ENCODE peak calls at places on chromosomes 2 and 18, in six cellular contexts. M is tibial artery, Q is mesendoderm, C is cardiac muscle cell, V is testis, A is body of pancreas. E is an unnamed sample. For H3K4me1, the result is how much of the 10 kb centered on the place peaks cover.

GRCh38 chr18:66795011-66795410 is 191.1 kb upstream of the CDH19 start:
- DNase-seq in V (no peak), C (no peak), A (no peak), M (no peak), Q (peak), E (no peak)

GRCh38 chr2:8447610-8448221 is 234.1 kb upstream of the ID2 start:
- DNase-seq in V (no peak), C (no peak), A (no peak), Q (no peak), M (no peak), E (no peak)

GRCh38 chr2:3959372-3959771 is 256.0 kb downstream of the DCDC2C start:
- DNase-seq in C (peak), V (no peak), M (no peak), Q (peak), A (peak), E (no peak)

GRCh38 chr18:49514577-49514976 is 27.5 kb upstream of the C18orf32 start:
- DNase-seq in C (no peak), Q (no peak), A (no peak), M (no peak), V (peak), E (no peak)

GRCh38 chr2:241491549-241492173 is 16.7 kb downstream of the STK25 start:
- DNase-seq in C (no peak), V (no peak), Q (no peak), A (no peak), M (no peak), E (no peak)

GRCh38 chr18:8654482-8655451 is 45.5 kb downstream of the RAB12 start:
- DNase-seq in M (no peak), C (no peak), Q (peak), V (no peak), A (no peak), E (no peak)

GRCh38 chr2:132815522-132815921 is 145.5 kb upstream of the LYPD1 start:
- DNase-seq in Q (no peak), A (no peak), C (no peak), M (no peak), V (no peak), E (no peak)

GRCh38 chr2:181885096-181885495 is 6.4 kb upstream of the ITPRID2 start:
- DNase-seq in V (no peak), Q (no peak), A (no peak), M (no peak), C (no peak), E (no peak)

GRCh38 chr2:95025406-95026319 is at the start of gene MAL:
- DNase-seq in A (no peak), C (peak), V (no peak), M (no peak), Q (peak), E (no peak)

GRCh38 chr18:59792353-59792752 is 95.1 kb upstream of the CCBE1 start:
- DNase-seq in M (no peak), A (no peak), V (no peak), Q (no peak), C (no peak), E (no peak)

GRCh38 chr2:47039502-47039870 is 115.6 kb downstream of the STPG4 start:
- DNase-seq in V (no peak), C (no peak), M (no peak), A (no peak), Q (no peak), E (no peak)

GRCh38 chr2:212448698-212449097 is 89.9 kb downstream of the ERBB4 start:
- DNase-seq in A (no peak), M (no peak), Q (no peak), C (no peak), V (no peak), E (no peak)

GRCh38 chr2:26564121-26564520 is 77.0 kb downstream of the CIB4 start:
- DNase-seq in V (no peak), C (no peak), Q (no peak), M (peak), A (no peak), E (peak)

GRCh38 chr2:240646900-240647502 is 21.7 kb downstream of the GPR35 start:
- DNase-seq in V (no peak), A (no peak), M (no peak), C (no peak), Q (no peak), E (peak)

GRCh38 chr2:106140913-106141312 is 53.2 kb downstream of the UXS1 start:
- DNase-seq in M (no peak), A (no peak), C (no peak), Q (no peak), V (no peak), E (no peak)
- H3K4me1 ChIP-seq in M (under half), A (under half), C (under half), Q (under half), V (under half), E (under half)

DNA sequence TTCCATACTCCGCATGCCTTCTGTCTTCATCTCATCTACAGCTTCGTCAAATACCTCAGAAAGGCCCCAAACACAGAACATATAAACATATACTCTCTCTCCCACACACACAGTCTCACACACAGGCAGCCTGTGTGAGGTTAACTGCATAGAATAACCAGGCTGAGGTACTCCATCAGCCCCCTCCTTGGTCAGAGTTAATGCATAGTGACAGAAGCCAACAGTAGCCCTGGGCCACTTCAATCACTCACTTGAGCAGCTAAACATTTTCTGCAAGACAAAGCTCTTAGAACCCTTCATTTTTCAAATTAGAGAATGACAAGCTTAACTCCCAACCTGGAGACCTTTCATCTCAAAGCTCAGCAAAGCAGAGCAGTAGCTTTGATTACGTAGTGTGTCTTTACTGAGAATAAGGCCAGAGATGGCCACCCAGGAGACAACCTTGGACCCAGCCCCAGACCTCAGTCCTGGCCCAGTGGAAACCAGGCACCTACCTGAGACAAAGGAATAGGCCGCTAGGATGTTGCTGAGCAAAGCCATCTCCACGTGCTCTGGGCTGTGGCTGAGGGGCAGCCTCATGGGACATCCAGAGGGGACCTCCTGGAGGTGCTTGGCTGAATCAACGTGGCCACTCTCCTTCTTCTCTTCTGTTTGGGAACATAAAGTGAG is 43.0 kb downstream of the EVA1A start:
- DNase-seq in A (no peak), M (no peak), V (no peak), C (no peak), Q (no peak), E (no peak)
- H3K4me1 ChIP-seq in A (under half), M (under half), V (under half), C (under half), Q (under half), E (under half)

GRCh38 chr2:134408791-134409190 is 154.9 kb downstream of the MGAT5 start:
- DNase-seq in M (no peak), C (no peak), A (no peak), V (no peak), Q (no peak), E (no peak)

GRCh38 chr2:134408386-134408785 is 154.5 kb downstream of the MGAT5 start:
- DNase-seq in A (no peak), Q (no peak), C (no peak), V (no peak), M (no peak), E (no peak)

GRCh38 chr2:134411279-134411827 is 157.5 kb downstream of the MGAT5 start:
- DNase-seq in Q (no peak), A (no peak), V (no peak), M (no peak), C (peak), E (no peak)

GRCh38 chr2:134410831-134411231 is 157.0 kb downstream of the MGAT5 start:
- DNase-seq in C (no peak), M (no peak), V (peak), Q (no peak), A (no peak), E (no peak)

GRCh38 chr2:134410006-134410405 is 156.1 kb downstream of the MGAT5 start:
- DNase-seq in M (no peak), Q (no peak), C (no peak), A (no peak), V (no peak), E (no peak)
- H3K4me1 ChIP-seq in M (under half), Q (under half), C (under half), A (under half), V (under half), E (under half)

DNA sequence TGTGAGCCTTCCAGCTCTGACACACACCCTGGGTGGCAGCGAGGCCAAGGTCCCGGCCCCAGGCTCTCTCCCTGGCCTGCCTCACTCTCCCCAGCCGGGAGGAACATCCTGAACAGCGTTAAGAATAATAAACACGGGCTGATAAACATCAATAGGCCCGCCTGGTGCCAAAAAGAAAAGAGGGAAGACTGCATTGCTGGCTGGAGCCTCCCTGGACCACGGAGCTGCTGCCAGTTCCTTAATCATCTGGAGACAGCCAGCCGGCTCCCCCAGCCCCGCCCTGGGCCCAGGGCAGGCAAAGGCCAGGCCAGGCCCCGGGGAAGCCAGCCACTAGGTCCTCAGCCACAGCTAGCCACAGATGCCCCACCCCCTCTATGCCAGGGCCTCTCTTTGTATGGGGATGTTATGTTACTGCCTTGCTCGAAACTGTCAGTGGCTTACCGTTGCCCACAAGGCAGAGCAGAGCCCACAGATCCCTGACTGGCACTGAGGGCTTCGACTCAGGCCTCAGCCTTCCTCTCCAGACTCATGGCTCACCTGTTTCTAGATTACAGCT is 293.7 kb downstream of the DYSF start:
- DNase-seq in A (peak), C (no peak), V (no peak), M (peak), Q (peak), E (peak)
- H3K4me1 ChIP-seq in A (under half), C (under half), V (under half), M (under half), Q (under half), E (under half)

DNA sequence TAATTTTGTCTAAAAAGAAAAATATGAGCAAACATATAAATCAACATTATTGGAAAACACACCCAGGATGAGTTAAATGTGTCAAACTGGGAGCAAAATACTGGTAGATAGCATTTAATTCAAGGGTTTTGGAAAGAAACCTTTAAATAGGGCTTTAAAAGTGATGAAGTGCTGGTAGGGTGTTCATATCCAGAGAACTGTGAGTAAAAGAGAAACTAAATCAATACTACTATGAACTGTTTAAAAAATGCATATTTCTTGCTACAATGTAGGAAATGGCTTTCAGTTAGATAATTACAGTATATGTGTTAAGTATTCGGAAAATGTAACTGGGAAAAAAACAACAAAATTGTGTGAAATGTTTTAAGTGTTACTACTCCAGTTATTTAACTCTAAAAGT is 117.8 kb downstream of the ATAD2B start:
- DNase-seq in A (no peak), V (no peak), C (no peak), M (no peak), Q (no peak), E (no peak)
- H3K4me1 ChIP-seq in A (under half), V (under half), C (under half), M (under half), Q (under half), E (under half)

GRCh38 chr2:220081171-220081570 is 453.7 kb downstream of the SLC4A3 start:
- DNase-seq in A (no peak), Q (peak), C (no peak), M (no peak), V (no peak), E (no peak)
- H3K4me1 ChIP-seq in A (under half), Q (under half), C (under half), M (under half), V (under half), E (under half)

GRCh38 chr2:179263015-179263414 is 1.6 kb downstream of the SESTD1 start:
- DNase-seq in A (no peak), M (no peak), C (no peak), V (no peak), Q (no peak), E (no peak)
- H3K4me1 ChIP-seq in A (under half), M (under half), C (under half), V (under half), Q (under half), E (under half)

DNA sequence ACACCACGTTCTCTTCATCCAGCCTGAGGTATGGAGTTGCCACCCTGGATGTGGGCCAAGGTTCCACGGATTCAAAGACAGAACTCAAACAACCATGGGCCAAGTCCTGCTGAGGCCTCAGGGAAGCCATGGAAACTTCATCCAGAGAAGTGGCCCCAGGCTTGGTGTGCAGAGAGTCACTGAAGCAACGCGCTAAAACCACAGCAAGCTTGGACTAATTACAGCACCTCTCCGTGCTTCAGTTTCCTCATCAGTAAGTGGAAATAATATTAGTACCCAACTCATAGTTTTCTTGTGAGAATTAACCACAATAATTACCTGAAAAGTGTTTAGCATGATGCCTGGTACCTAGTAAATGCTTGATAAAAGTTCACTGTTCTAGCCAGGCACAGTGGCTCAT is 19.2 kb upstream of the AP1S3 start:
- DNase-seq in M (no peak), C (no peak), V (no peak), Q (no peak), A (peak), E (no peak)
- H3K4me1 ChIP-seq in M (under half), C (under half), V (under half), Q (under half), A (under half), E (under half)

E was measured in aorta.